ENCODE peak calls at places on chromosome 17, in seven cellular contexts. Y, L, P, G, D, A and N are unnamed samples.

GRCh38 chr17:81164464-81165245 is 652 bp upstream of the PVALEF start:
- DNase-seq in Y (no peak), L (no peak), P (no peak), G (peak; percentile 95), D (no peak), A (no peak), N (no peak)

GRCh38 chr17:74383140-74383539 is 15.8 kb downstream of the GPR142 start:
- DNase-seq in Y (no peak), L (no peak), P (no peak), G (no peak), D (no peak), A (no peak), N (no peak)

GRCh38 chr17:73293480-73293911 is 18.3 kb downstream of the CDC42EP4 start:
- DNase-seq in Y (no peak), L (peak; percentile 60), P (no peak), G (no peak), D (no peak), A (peak; percentile 91), N (no peak)

GRCh38 chr17:80361495-80362220 is 53.3 kb upstream of the ENDOV start:
- DNase-seq in Y (peak; percentile 35), L (no peak), P (peak; percentile 27), G (peak; percentile 70), D (no peak), A (peak; percentile 23), N (no peak)

GRCh38 chr17:73371285-73371684 is 59.5 kb upstream of the CDC42EP4 start:
- DNase-seq in Y (no peak), L (no peak), P (no peak), G (no peak), D (no peak), A (peak; percentile 94), N (no peak)

GRCh38 chr17:73247728-73248127 is 14.0 kb downstream of the CPSF4L start:
- DNase-seq in Y (no peak), L (no peak), P (no peak), G (no peak), D (no peak), A (peak; percentile 24), N (no peak)

GRCh38 chr17:55513885-55514590 is 2.8 kb upstream of the SMIM36 start:
- DNase-seq in Y (peak; percentile 83), L (peak; percentile 42), P (peak; percentile 83), G (peak; percentile 79), D (peak; percentile 93), A (peak; percentile 70), N (peak; percentile 51)

GRCh38 chr17:80694085-80694991 is 149.7 kb downstream of the RPTOR start:
- DNase-seq in Y (no peak), L (no peak), P (no peak), G (no peak), D (no peak), A (no peak), N (no peak)

GRCh38 chr17:43025290-43025657 is 243 bp downstream of the RND2 start:
- DNase-seq in Y (no peak), L (no peak), P (no peak), G (no peak), D (no peak), A (no peak), N (no peak)

GRCh38 chr17:80830020-80830780 is 161.4 kb upstream of the CHMP6 start:
- DNase-seq in Y (no peak), L (no peak), P (no peak), G (peak; percentile 7), D (no peak), A (no peak), N (no peak)

GRCh38 chr17:19387921-19388521 is 1.0 kb upstream of the MFAP4 start:
- DNase-seq in Y (no peak), L (no peak), P (no peak), G (no peak), D (peak; percentile 61), A (peak; percentile 86), N (no peak)

GRCh38 chr17:50453901-50454300 is 14.8 kb downstream of the CHAD start:
- DNase-seq in Y (no peak), L (no peak), P (no peak), G (no peak), D (no peak), A (no peak), N (no peak)

GRCh38 chr17:53420035-53420641 is 402.6 kb upstream of the KIF2B start:
- DNase-seq in Y (no peak), L (no peak), P (no peak), G (no peak), D (no peak), A (no peak), N (no peak)

GRCh38 chr17:66190738-66191606 is 961 bp downstream of the CEP112 start:
- DNase-seq in Y (peak; percentile 24), L (no peak), P (no peak), G (peak; percentile 47), D (no peak), A (peak; percentile 78), N (no peak)

GRCh38 chr17:44144966-44145739 is 3.4 kb downstream of the HROB start:
- DNase-seq in Y (peak; percentile 45), L (no peak), P (no peak), G (no peak), D (no peak), A (no peak), N (no peak)

GRCh38 chr17:78124081-78124835 is 4.3 kb downstream of the TMC6 start:
- DNase-seq in Y (no peak), L (no peak), P (peak; percentile 94), G (no peak), D (no peak), A (no peak), N (no peak)

GRCh38 chr17:68675723-68676122 is 74.6 kb upstream of the FAM20A start:
- DNase-seq in Y (no peak), L (no peak), P (no peak), G (no peak), D (no peak), A (no peak), N (no peak)

GRCh38 chr17:66494023-66494803 is 191.8 kb downstream of the PRKCA start:
- DNase-seq in Y (no peak), L (no peak), P (no peak), G (no peak), D (no peak), A (peak; percentile 97), N (no peak)

GRCh38 chr17:19991252-19991885 is 13.7 kb upstream of the AKAP10 start:
- DNase-seq in Y (no peak), L (no peak), P (no peak), G (no peak), D (no peak), A (no peak), N (no peak)

GRCh38 chr17:72502940-72503341 is 382.1 kb downstream of the SOX9 start:
- DNase-seq in Y (no peak), L (no peak), P (no peak), G (no peak), D (no peak), A (peak; percentile 56), N (no peak)

GRCh38 chr17:45971698-45972141 is 27.3 kb upstream of the STH start:
- DNase-seq in Y (no peak), L (no peak), P (no peak), G (no peak), D (no peak), A (no peak), N (no peak)
- TF ChIP-seq CTCF in Y (no peak), L (no peak), P (peak; percentile 39), G (peak; percentile 18), D (no peak), A (no peak), N (no peak)

GRCh38 chr17:70947215-70947614 is 777.9 kb downstream of the KCNJ2 start:
- DNase-seq in Y (no peak), L (no peak), P (no peak), G (no peak), D (no peak), A (no peak), N (no peak)

GRCh38 chr17:70945386-70945785 is 776.1 kb downstream of the KCNJ2 start:
- DNase-seq in Y (peak; percentile 7), L (no peak), P (no peak), G (peak; percentile 24), D (no peak), A (peak; percentile 10), N (no peak)

DNA sequence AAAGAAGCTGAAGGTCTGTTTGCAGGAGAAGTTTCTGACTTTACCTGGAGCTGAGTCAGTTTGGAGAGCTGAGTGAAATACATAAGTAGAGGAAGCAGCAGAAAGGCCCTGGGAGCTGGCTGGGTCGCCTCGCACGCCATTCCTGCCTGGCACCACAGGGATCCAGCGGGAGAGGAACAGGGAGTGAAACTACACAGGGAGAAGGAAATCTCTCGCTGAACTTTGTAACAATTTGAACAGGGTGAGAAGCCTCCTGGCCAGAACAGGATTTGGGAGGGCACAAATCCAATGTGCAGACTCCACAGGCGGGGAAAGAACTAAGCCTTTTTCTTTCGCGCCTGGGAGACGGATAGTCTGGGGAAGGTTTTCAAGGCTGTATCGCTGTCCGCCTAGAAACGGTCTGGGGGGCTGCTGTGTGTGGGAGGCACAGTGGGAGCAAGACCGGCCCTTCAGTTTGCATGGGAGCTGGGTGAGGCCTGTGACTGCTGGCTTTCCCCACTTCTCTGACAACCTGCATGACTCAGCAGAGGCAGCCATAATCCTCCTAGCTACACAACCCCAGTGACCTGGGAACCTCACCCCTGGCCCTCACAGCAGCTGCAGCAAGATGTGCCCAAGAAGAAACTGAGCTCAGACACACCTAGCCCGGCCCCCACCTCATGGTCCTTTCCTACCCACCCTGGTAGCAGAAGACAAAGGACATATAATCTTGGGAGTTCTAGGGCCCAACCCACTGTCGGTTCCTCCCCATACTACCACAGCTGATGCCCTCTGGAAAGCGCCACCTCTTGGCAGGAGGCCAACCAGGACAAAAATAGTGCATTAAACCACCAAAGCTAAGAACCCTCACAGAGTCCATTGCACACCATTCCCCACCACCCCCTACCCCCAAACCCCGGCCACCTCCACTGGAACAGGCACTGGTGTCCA is 778.6 kb downstream of the KCNJ2 start:
- DNase-seq in Y (no peak), L (no peak), P (no peak), G (no peak), D (no peak), A (no peak), N (no peak)
- H3K4me3 ChIP-seq in Y (no peak overlapping the region), L (no peak overlapping the region), P (no peak overlapping the region), G (no peak overlapping the region), D (no peak overlapping the region), A (no peak overlapping the region), N (no peak overlapping the region)

GRCh38 chr17:64259922-64260321 is 3.1 kb downstream of the TEX2 start:
- DNase-seq in Y (no peak), L (no peak), P (no peak), G (no peak), D (no peak), A (peak; percentile 80), N (no peak)
- TF ChIP-seq CTCF in Y (no peak), L (no peak), P (no peak), G (no peak), D (no peak), A (no peak), N (no peak)

DNA sequence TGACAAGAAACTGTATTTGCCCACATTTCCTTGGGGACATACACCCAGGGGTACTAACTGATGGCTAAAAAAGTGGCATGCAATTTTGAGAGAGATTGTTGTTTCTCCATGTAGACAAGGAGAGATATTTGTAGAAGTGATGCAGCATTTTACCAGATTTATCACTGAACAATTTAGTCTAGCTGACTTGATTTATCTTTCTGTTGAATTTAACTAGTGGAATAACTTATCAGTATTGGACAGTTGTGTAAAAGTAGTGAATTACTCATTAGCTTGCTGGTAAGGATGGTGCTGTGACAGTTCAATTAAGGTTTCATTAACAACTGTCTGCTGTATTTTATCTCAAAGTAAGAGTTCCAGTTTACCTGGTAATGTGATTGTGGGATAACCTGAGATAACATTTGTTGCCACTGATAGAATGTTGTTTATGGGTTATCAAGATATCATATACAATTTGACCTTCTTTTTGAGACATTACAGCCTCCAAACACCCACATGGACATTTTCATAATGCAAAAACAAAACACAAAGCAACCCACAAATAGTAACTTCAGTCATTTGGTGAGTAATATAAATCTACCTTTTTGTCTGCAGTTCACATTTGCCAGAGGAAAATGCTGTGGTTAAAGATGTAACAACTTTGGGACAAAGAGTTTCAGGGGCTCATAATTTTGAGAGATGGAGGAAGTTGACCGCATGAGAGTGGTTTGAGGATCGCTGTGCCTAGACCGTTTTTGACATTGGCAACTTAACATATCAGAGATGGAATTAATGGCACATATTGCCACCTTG is 3.8 kb downstream of the NLK start:
- DNase-seq in Y (no peak), L (no peak), P (no peak), G (no peak), D (no peak), A (no peak), N (no peak)
- H3K4me3 ChIP-seq in Y (no peak overlapping the region), L (no peak overlapping the region), P (peak overlapping the region; percentile 87), G (no peak overlapping the region), D (no peak overlapping the region), A (no peak overlapping the region), N (no peak overlapping the region)